ENCODE peak calls at places on chromosomes 1 and 21, in six cellular contexts. K is suprapubic skin, O is GM12878, A is cardiac muscle cell, S is neuronal stem cell, G is AG04450. H is an unnamed sample.

GRCh38 chr1:235207202-235207565 is 46.1 kb upstream of the RBM34 start:
- DNase-seq in S (no peak), K (no peak), G (no peak), A (no peak), O (no peak), H (no peak)

GRCh38 chr1:45499415-45499769 is 481 bp downstream of the CCDC163 start:
- DNase-seq in A (no peak), K (no peak), S (no peak), O (no peak), G (no peak), H (no peak)

GRCh38 chr21:36788116-36788515 is 89.2 kb downstream of the SIM2 start:
- DNase-seq in G (no peak), A (peak; percentile 20), S (no peak), K (no peak), O (no peak), H (no peak)

GRCh38 chr1:235415008-235415904 is 48.0 kb downstream of the TBCE start:
- DNase-seq in S (peak; percentile 45), O (peak; percentile 15), K (no peak), A (peak; percentile 88), G (peak; percentile 57), H (peak; percentile 43)

GRCh38 chr21:45987121-45987711 is 5.6 kb downstream of the COL6A1 start:
- DNase-seq in G (no peak), O (no peak), S (no peak), K (peak; percentile 67), A (no peak), H (peak; percentile 7)

GRCh38 chr1:181314010-181314409 is 169.3 kb upstream of the CACNA1E start:
- DNase-seq in G (no peak), A (no peak), O (no peak), K (no peak), S (no peak), H (no peak)

GRCh38 chr1:203462878-203463277 is 12.7 kb upstream of the PRELP start:
- DNase-seq in A (peak; percentile 76), O (no peak), G (no peak), K (peak; percentile 92), S (no peak), H (no peak)

GRCh38 chr1:39269791-39270342 is 65.4 kb downstream of the MACF1 start:
- DNase-seq in A (peak; percentile 77), G (peak; percentile 43), O (peak; percentile 92), K (no peak), S (no peak), H (no peak)

GRCh38 chr21:45302082-45303061 is 14.7 kb upstream of the POFUT2 start:
- DNase-seq in A (peak; percentile 87), O (no peak), S (no peak), G (no peak), K (peak; percentile 77), H (no peak)

GRCh38 chr1:1001057-1001630 is 1.2 kb upstream of the HES4 start:
- DNase-seq in A (no peak), O (no peak), S (no peak), G (no peak), K (peak; percentile 67), H (no peak)

GRCh38 chr1:109914587-109915240 is 4.1 kb downstream of the CSF1 start:
- DNase-seq in A (peak; percentile 50), O (no peak), S (no peak), K (peak; percentile 88), G (no peak), H (no peak)

GRCh38 chr1:47436979-47437517 is 796 bp upstream of the FOXD2 start:
- DNase-seq in K (no peak), G (no peak), S (no peak), O (no peak), A (peak; percentile 40), H (no peak)

GRCh38 chr21:41966341-41966833 is 12.6 kb upstream of the C2CD2 start:
- DNase-seq in A (no peak), K (no peak), G (no peak), O (no peak), S (no peak), H (no peak)

GRCh38 chr1:92956254-92956653 is 5.0 kb downstream of the DIPK1A start:
- DNase-seq in K (no peak), A (no peak), S (no peak), O (no peak), G (no peak), H (no peak)

GRCh38 chr1:178916448-178917174 is 45.7 kb upstream of the ANGPTL1 start:
- DNase-seq in O (no peak), A (peak; percentile 53), K (no peak), S (no peak), G (no peak), H (no peak)

GRCh38 chr1:41718444-41719028 is 200.2 kb downstream of the HIVEP3 start:
- DNase-seq in S (no peak), O (no peak), A (no peak), G (no peak), K (no peak), H (no peak)

GRCh38 chr1:119987112-119987511 is 82.3 kb downstream of the NOTCH2 start:
- DNase-seq in A (peak; percentile 83), K (no peak), S (no peak), G (peak; percentile 72), O (no peak), H (no peak)

GRCh38 chr1:224626042-224626441 is 9.9 kb downstream of the CNIH3 start:
- DNase-seq in A (peak; percentile 84), G (no peak), O (no peak), K (no peak), S (no peak), H (no peak)

GRCh38 chr1:212782422-212783154 is 9.0 kb downstream of the NSL1 start:
- DNase-seq in K (no peak), A (peak; percentile 52), S (no peak), G (no peak), O (no peak), H (no peak)

GRCh38 chr1:31095298-31095981 is 29.9 kb upstream of the PUM1 start:
- DNase-seq in K (no peak), S (no peak), O (no peak), A (peak; percentile 76), G (peak; percentile 26), H (no peak)

GRCh38 chr1:89806612-89807011 is 14.2 kb upstream of the LRRC8D start:
- DNase-seq in S (no peak), A (no peak), K (no peak), G (no peak), O (no peak), H (no peak)

GRCh38 chr1:180098242-180098995 is 56.2 kb upstream of the QSOX1 start:
- DNase-seq in K (no peak), G (peak; percentile 92), S (no peak), O (no peak), A (peak; percentile 89), H (no peak)

GRCh38 chr1:173418107-173418985 is 58.8 kb upstream of the PRDX6 start:
- DNase-seq in S (no peak), A (no peak), G (no peak), K (no peak), O (peak; percentile 72), H (no peak)

GRCh38 chr1:94602312-94602711 is 60.8 kb upstream of the F3 start:
- DNase-seq in S (no peak), K (no peak), O (no peak), A (peak; percentile 84), G (no peak), H (no peak)

GRCh38 chr1:3998086-3998485 is 98.0 kb upstream of the C1orf174 start:
- DNase-seq in K (no peak), A (no peak), G (no peak), O (no peak), S (no peak), H (no peak)

GRCh38 chr1:48341221-48341620 is 118.7 kb downstream of the SLC5A9 start:
- DNase-seq in G (no peak), K (no peak), A (peak; percentile 23), O (no peak), S (no peak), H (no peak)

GRCh38 chr21:41763398-41763931 is 3.4 kb downstream of the RIPK4 start:
- DNase-seq in A (no peak), K (no peak), S (no peak), G (no peak), O (no peak), H (no peak)

GRCh38 chr1:110785612-110786011 is 87.3 kb upstream of the CD53 start:
- DNase-seq in K (no peak), O (no peak), G (no peak), A (no peak), S (no peak), H (no peak)

GRCh38 chr1:201941420-201942128 is 4.8 kb downstream of the LMOD1 start:
- DNase-seq in O (no peak), A (no peak), G (no peak), S (peak; percentile 90), K (no peak), H (no peak)

DNA sequence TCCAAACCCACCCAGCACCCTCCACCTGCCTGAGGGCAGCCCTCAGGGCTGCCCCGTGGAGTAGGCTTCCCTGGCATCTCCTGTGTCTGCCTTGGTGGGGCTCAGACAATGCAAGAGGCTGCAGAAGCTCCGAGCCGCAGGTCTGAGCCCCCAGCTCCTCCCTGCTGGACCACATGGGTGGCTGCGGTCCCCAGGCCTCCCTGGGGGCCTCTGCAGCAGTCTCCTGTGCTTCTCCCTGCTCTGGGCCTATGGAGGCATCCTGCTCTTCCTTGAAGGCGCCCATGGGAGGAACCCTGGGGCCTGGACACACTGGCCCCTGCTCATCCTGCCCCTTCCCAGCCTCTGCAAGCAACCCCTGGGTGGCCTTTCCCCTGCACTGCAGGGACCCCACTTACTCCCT is 86.1 kb upstream of the ACTRT2 start:
- DNase-seq in O (no peak), A (no peak), K (no peak), S (no peak), G (no peak), H (no peak)
- H3K9me3 ChIP-seq in O (no peaks in the 10 kb centered on the region), A (no peaks in the 10 kb centered on the region), K (peaks cover 10% of the 10 kb centered on the region), S (peaks cover 11% of the 10 kb centered on the region), G (peaks cover 99% of the 10 kb centered on the region), H (no peaks in the 10 kb centered on the region)

DNA sequence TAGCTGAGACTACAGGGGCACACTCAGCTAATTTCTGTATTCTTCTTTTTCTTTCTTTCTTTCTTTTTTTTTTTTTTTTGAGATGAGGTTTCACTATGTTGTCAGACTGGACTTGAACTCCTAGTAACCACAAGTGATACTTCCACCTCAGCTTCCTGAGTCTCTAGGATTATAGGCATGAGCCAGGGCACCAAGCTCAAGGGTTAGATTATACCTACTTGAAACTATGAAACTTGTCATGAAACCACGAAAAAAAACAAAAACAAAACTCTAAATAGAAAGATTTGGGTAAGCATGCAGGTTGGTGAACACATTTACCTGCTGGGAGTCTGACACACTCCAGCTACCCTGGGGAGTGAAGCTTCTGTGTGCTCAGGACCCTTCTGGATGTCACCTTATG is 2250.4 kb downstream of the MRPL39 start:
- DNase-seq in G (no peak), K (no peak), S (no peak), O (no peak), A (no peak), H (no peak)
- H3K9me3 ChIP-seq in G (peaks cover 20% of the 10 kb centered on the region), K (peaks cover 5% of the 10 kb centered on the region), S (no peaks in the 10 kb centered on the region), O (no peaks in the 10 kb centered on the region), A (no peaks in the 10 kb centered on the region), H (no peaks in the 10 kb centered on the region)

GRCh38 chr1:248416226-248416625 is 13.4 kb downstream of the OR2T1 start:
- DNase-seq in K (no peak), S (no peak), A (no peak), G (no peak), O (no peak), H (no peak)
- H3K9me3 ChIP-seq in K (peaks cover 4% of the 10 kb centered on the region), S (peaks cover 25% of the 10 kb centered on the region), A (no peaks in the 10 kb centered on the region), G (peaks cover 20% of the 10 kb centered on the region), O (peaks cover 17% of the 10 kb centered on the region), H (no peaks in the 10 kb centered on the region)

DNA sequence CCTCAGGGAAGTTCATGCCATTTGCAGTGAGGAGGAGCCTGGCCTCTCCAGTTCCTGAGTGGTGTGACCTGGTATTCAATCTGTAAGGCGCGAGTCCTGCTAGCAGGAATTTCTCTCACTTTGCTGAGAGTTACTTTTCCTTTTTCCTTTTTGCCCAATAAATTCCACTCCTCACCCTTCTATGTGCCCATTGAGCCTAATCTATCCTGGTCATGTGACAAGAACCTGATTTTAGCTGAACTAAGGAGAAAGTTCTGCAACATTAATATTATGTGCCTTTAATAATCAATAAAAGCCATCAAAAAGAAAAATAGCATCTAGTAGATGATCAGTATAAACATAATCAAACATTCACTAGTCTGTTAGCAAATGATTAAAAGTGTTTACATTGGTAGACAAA is 136.1 kb upstream of the POGK start:
- DNase-seq in A (no peak), K (no peak), G (no peak), O (no peak), S (no peak), H (no peak)
- H3K9me3 ChIP-seq in A (no peaks in the 10 kb centered on the region), K (no peaks in the 10 kb centered on the region), G (no peaks in the 10 kb centered on the region), O (no peaks in the 10 kb centered on the region), S (no peaks in the 10 kb centered on the region), H (no peaks in the 10 kb centered on the region)